ENCODE peak calls at places on chromosomes 7 and 10, in five cellular contexts. B is esophagus squamous epithelium, S is PC-3, E is suprapubic skin, M is body of pancreas. I is an unnamed sample.

GRCh38 chr7:97851725-97852124 is 20.5 kb downstream of the ASNS start:
- DNase-seq in B (no peak), S (no peak), E (no peak), M (no peak), I (no peak)

GRCh38 chr7:74059681-74060588 is 23.7 kb upstream of the LIMK1 start:
- DNase-seq in B (no peak), S (peak; percentile 77), E (peak; percentile 89), M (peak; percentile 99), I (peak; percentile 79)

GRCh38 chr10:3046210-3046779 is 21.1 kb upstream of the PFKP start:
- DNase-seq in B (no peak), S (no peak), E (no peak), M (no peak), I (no peak)

GRCh38 chr10:128792426-128793140 is 666.4 kb upstream of the MKI67 start:
- DNase-seq in B (no peak), S (no peak), E (no peak), M (no peak), I (no peak)

GRCh38 chr7:43701502-43701859 is 27.8 kb downstream of the COA1 start:
- DNase-seq in B (no peak), S (no peak), E (no peak), M (no peak), I (no peak)

GRCh38 chr7:107147464-107148214 is 21.2 kb upstream of the HBP1 start:
- DNase-seq in B (no peak), S (peak; percentile 56), E (no peak), M (peak; percentile 13), I (no peak)

GRCh38 chr7:103605640-103606039 is 159.6 kb upstream of the SLC26A5 start:
- DNase-seq in B (no peak), S (peak; percentile 19), E (no peak), M (no peak), I (no peak)

GRCh38 chr7:155032978-155033377 is 30.1 kb upstream of the PAXIP1 start:
- DNase-seq in B (no peak), S (peak; percentile 6), E (no peak), M (no peak), I (no peak)

GRCh38 chr7:126667742-126668366 is 584.9 kb downstream of the GRM8 start:
- DNase-seq in B (no peak), S (no peak), E (no peak), M (no peak), I (no peak)

GRCh38 chr10:43035785-43036184 is 41.1 kb upstream of the RET start:
- DNase-seq in B (no peak), S (no peak), E (no peak), M (no peak), I (peak; percentile 27)

GRCh38 chr10:59595584-59595983 is 114.1 kb downstream of the SLC16A9 start:
- DNase-seq in B (no peak), S (peak; percentile 80), E (no peak), M (no peak), I (no peak)
- H3K4me1 ChIP-seq in B (no peaks in the 10 kb centered on the region), S (peaks cover 14% of the 10 kb centered on the region), E (peaks cover 14% of the 10 kb centered on the region), M (no peaks in the 10 kb centered on the region), I (no peaks in the 10 kb centered on the region)

GRCh38 chr10:50295367-50295766 is 44.1 kb upstream of the ASAH2 start:
- DNase-seq in B (no peak), S (no peak), E (no peak), M (no peak), I (no peak)
- H3K4me3 ChIP-seq in B (no peak overlapping the region), S (no peak overlapping the region), E (no peak overlapping the region), M (no peak overlapping the region), I (no peak overlapping the region)

DNA sequence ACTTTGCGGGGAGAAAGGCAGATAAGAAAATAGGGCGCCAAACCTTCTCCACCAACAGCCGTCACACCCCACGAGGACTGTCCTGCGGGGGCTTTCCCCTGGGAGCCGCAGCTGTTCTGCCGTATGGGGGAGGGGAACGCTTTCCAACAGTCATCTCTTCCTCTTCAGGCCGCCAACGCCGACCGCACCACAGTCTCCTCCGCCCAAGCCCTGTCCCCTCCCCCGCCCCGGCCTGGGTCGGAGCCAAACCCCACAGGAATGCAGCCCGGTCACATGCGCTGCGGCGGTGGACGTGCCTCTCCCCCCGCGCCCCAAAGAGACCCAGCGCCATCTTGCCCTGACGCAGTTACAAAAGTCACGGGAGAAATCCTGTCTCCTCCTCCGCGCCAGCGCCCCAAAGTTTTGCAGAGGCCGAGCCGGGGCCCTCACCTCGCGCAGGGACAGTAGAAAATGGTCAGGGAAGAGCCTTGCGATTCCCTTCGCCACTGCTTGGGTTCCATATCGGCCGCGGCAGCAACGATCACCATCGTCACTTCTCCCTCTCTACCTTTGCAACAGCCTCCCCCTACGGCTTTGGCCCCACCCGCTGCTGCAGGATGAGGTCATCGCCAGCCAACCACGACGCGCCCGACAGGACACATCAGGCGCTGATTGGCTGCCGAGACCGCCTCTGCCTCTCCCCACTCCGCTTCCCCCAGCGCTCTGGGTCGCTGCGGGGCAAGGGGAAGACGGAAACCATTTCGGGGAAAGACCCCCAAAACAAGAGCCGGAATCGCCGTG is 1.3 kb upstream of the KMT2E start:
- DNase-seq in B (peak; percentile 98), S (peak; percentile 96), E (peak; percentile 100), M (peak; percentile 99), I (peak; percentile 100)
- H3K4me1 ChIP-seq in B (peaks cover 17% of the 10 kb centered on the region), S (peaks cover 27% of the 10 kb centered on the region), E (peaks cover 42% of the 10 kb centered on the region), M (peaks cover 32% of the 10 kb centered on the region), I (peaks cover 9% of the 10 kb centered on the region)

GRCh38 chr7:91020611-91021385 is 243.4 kb upstream of the FZD1 start:
- DNase-seq in B (no peak), S (no peak), E (no peak), M (no peak), I (no peak)
- H3K4me3 ChIP-seq in B (no peak overlapping the region), S (no peak overlapping the region), E (no peak overlapping the region), M (no peak overlapping the region), I (no peak overlapping the region)

DNA sequence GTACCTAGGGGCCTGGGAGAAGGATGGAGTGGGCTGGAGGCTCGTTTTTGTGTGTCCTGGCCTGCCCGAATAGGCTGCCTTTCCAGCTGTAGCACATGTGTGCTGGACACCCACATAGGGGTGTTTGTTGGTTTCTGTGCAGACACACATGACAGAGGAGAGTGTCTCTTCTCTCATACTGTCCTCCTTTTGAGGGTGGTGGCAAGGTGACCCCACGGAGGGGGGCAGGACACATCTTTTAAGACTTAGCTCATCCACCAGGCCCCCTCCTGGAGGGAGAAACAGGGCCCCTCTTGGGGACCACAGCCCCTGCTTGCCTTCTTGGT is 72.2 kb upstream of the PPIF start:
- DNase-seq in B (no peak), S (no peak), E (no peak), M (no peak), I (no peak)
- H3K4me1 ChIP-seq in B (peaks cover 38% of the 10 kb centered on the region), S (no peaks in the 10 kb centered on the region), E (peaks cover 60% of the 10 kb centered on the region), M (peaks cover 55% of the 10 kb centered on the region), I (peaks cover 10% of the 10 kb centered on the region)

GRCh38 chr7:5064391-5065106 is 18.9 kb downstream of the RBAK start:
- DNase-seq in B (no peak), S (no peak), E (no peak), M (no peak), I (no peak)

GRCh38 chr7:5070206-5070605 is 24.5 kb downstream of the RBAK start:
- DNase-seq in B (no peak), S (no peak), E (no peak), M (no peak), I (no peak)

GRCh38 chr7:5063698-5064097 is 18.0 kb downstream of the RBAK start:
- DNase-seq in B (no peak), S (no peak), E (no peak), M (no peak), I (no peak)

DNA sequence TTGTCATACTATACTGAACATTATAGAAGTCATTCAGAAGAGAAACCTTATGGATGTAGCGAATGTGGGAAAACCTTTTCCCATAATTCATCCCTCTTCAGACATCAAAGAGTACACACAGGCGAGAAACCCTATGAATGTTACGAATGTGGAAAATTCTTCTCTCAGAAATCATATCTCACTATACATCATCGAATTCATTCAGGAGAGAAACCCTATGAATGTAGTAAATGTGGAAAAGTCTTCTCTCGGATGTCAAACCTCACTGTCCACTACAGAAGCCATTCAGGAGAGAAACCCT is 19.4 kb downstream of the RBAK start:
- DNase-seq in B (no peak), S (no peak), E (no peak), M (no peak), I (no peak)
- H3K4me3 ChIP-seq in B (no peak overlapping the region), S (peak overlapping the region; percentile 28), E (no peak overlapping the region), M (no peak overlapping the region), I (no peak overlapping the region)

GRCh38 chr10:103671561-103671960 is 178.1 kb downstream of the NEURL1 start:
- DNase-seq in B (no peak), S (no peak), E (no peak), M (no peak), I (no peak)

GRCh38 chr10:103672345-103672744 is 178.8 kb downstream of the NEURL1 start:
- DNase-seq in B (no peak), S (no peak), E (no peak), M (no peak), I (no peak)

GRCh38 chr10:103669944-103670343 is 176.4 kb downstream of the NEURL1 start:
- DNase-seq in B (no peak), S (no peak), E (no peak), M (no peak), I (no peak)

GRCh38 chr10:103669243-103669929 is 175.9 kb downstream of the NEURL1 start:
- DNase-seq in B (no peak), S (no peak), E (no peak), M (no peak), I (no peak)

DNA sequence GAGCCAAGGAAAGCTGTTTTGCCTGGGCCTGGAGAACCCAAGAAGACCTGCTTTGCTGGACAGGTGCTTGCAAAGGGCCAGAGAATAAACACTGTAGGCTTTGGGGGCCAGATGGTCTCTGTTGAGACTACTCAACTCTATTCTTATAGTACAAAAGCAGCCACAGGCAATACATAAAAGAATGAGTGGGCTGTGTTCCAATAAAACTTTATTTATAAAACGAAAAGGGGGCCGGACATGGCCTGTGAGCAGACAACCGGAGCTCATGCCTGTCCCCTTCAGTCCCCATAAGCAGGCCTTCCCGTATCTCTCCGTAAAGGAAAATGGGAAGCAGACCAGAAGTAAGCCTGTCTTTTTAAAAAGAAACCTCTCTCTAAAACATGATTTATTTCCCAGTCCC is 177.6 kb downstream of the NEURL1 start:
- DNase-seq in B (no peak), S (no peak), E (no peak), M (no peak), I (no peak)
- H3K4me1 ChIP-seq in B (peaks cover 21% of the 10 kb centered on the region), S (no peaks in the 10 kb centered on the region), E (peaks cover 38% of the 10 kb centered on the region), M (no peaks in the 10 kb centered on the region), I (peaks cover 11% of the 10 kb centered on the region)

I was measured in lung.